ENCODE peak calls at places on chromosome 7, in five cellular contexts. T is smooth muscle cell of the brain vasculature; A is activated effector memory CD4-positive, alpha-beta T cell treated with anti-CD3 and anti-CD28 coated beads, Interleukin-2, amount 50 U/mL, for 16 hours; W is foreskin fibroblast; B is cerebellar cortex. C is an unnamed sample.

GRCh38 chr7:24349339-24349738 is 65.3 kb downstream of the NPY start:
- DNase-seq in B (no peak), T (no peak), A (no peak), W (no peak), C (no peak)

GRCh38 chr7:156547884-156548561 is 92.6 kb upstream of the RNF32 start:
- DNase-seq in A (no peak), T (no peak), W (no peak), B (no peak), C (no peak)

GRCh38 chr7:128906766-128907559 is 3.5 kb downstream of the KCP start:
- DNase-seq in A (no peak), T (no peak), W (no peak), B (no peak), C (no peak)

GRCh38 chr7:70486977-70487376 is 645.0 kb upstream of the GALNT17 start:
- DNase-seq in B (no peak), T (no peak), A (no peak), W (no peak), C (no peak)

GRCh38 chr7:155429651-155430050 is 28.3 kb upstream of the EN2 start:
- DNase-seq in W (no peak), B (no peak), A (no peak), T (no peak), C (no peak)

GRCh38 chr7:144050093-144050492 is 1.3 kb downstream of the OR2A5 start:
- DNase-seq in B (no peak), A (no peak), W (no peak), T (no peak), C (peak)

GRCh38 chr7:29538322-29538874 is 25.2 kb upstream of the PRR15 start:
- DNase-seq in W (no peak), T (no peak), A (no peak), B (no peak), C (no peak)

GRCh38 chr7:8442814-8443304 is 9.4 kb downstream of the NXPH1 start:
- DNase-seq in W (peak), A (peak), T (no peak), B (no peak), C (peak)

GRCh38 chr7:20320786-20321185 is 9.9 kb upstream of the ITGB8 start:
- DNase-seq in B (no peak), T (no peak), A (no peak), W (no peak), C (no peak)

GRCh38 chr7:82521906-82522445 is 78.4 kb upstream of the CACNA2D1 start:
- DNase-seq in T (no peak), A (no peak), B (no peak), W (no peak), C (no peak)

GRCh38 chr7:123749537-123749857 is 694 bp upstream of the WASL start:
- DNase-seq in A (no peak), T (no peak), B (no peak), W (peak), C (peak)

GRCh38 chr7:130732980-130733865 is 784 bp downstream of the KLF14 start:
- DNase-seq in B (no peak), W (peak), A (peak), T (no peak), C (peak)

GRCh38 chr7:70647801-70648491 is 484.0 kb upstream of the GALNT17 start:
- DNase-seq in B (no peak), W (no peak), T (no peak), A (peak), C (no peak)

GRCh38 chr7:156969972-156970420 is 20.5 kb downstream of the NOM1 start:
- DNase-seq in W (no peak), B (peak), A (no peak), T (no peak), C (no peak)

GRCh38 chr7:151264615-151265014 is 16.1 kb upstream of the SMARCD3 start:
- DNase-seq in W (no peak), B (no peak), A (no peak), T (no peak), C (no peak)

GRCh38 chr7:46747869-46748576 is 827.0 kb upstream of the IGFBP3 start:
- DNase-seq in B (no peak), W (no peak), A (no peak), T (no peak), C (no peak)

GRCh38 chr7:37310322-37311080 is 138.2 kb downstream of the ELMO1 start:
- DNase-seq in B (no peak), A (no peak), W (no peak), T (no peak), C (no peak)

GRCh38 chr7:114911411-114911810 is 10.5 kb upstream of the MDFIC start:
- DNase-seq in A (no peak), W (no peak), T (no peak), B (no peak), C (no peak)

GRCh38 chr7:34016876-34017275 is 111.5 kb downstream of the BMPER start:
- DNase-seq in T (no peak), B (peak), W (no peak), A (no peak), C (no peak)

GRCh38 chr7:18552943-18553584 is 57.5 kb downstream of the HDAC9 start:
- DNase-seq in B (peak), A (no peak), W (no peak), T (no peak), C (no peak)

GRCh38 chr7:143248781-143249354 is 14.4 kb upstream of the GSTK1 start:
- DNase-seq in W (no peak), A (no peak), B (no peak), T (no peak), C (no peak)

GRCh38 chr7:42224391-42225003 is 12.5 kb downstream of the GLI3 start:
- DNase-seq in B (no peak), W (no peak), T (no peak), A (no peak), C (no peak)

GRCh38 chr7:22730921-22731654 is 4.1 kb downstream of the IL6 start:
- DNase-seq in W (peak), T (no peak), B (no peak), A (no peak), C (peak)

GRCh38 chr7:118657391-118658005 is 433.0 kb downstream of the ANKRD7 start:
- DNase-seq in W (no peak), T (no peak), B (no peak), A (no peak), C (no peak)

GRCh38 chr7:79452032-79452494 is 1.4 kb downstream of the MAGI2 start:
- DNase-seq in A (no peak), T (no peak), W (peak), B (peak), C (peak)

GRCh38 chr7:130930710-130931109 is 196.7 kb upstream of the KLF14 start:
- DNase-seq in A (no peak), W (no peak), T (no peak), B (no peak), C (no peak)

GRCh38 chr7:134044682-134045081 is 82.5 kb upstream of the LRGUK start:
- DNase-seq in T (no peak), A (no peak), W (no peak), B (no peak), C (no peak)

GRCh38 chr7:26686448-26686981 is 177.9 kb downstream of the SKAP2 start:
- DNase-seq in A (no peak), W (peak), T (no peak), B (peak), C (peak)

GRCh38 chr7:39027491-39027890 is 49.8 kb downstream of the POU6F2 start:
- DNase-seq in T (no peak), W (no peak), B (no peak), A (no peak), C (no peak)

GRCh38 chr7:133040178-133040577 is 41.7 kb downstream of the CHCHD3 start:
- DNase-seq in T (no peak), W (no peak), A (no peak), B (no peak), C (no peak)

GRCh38 chr7:15280078-15280734 is 281.6 kb downstream of the AGMO start:
- DNase-seq in W (no peak), B (no peak), A (no peak), T (no peak), C (peak)

GRCh38 chr7:102991540-102992214 is 78.9 kb downstream of the LRRC17 start:
- DNase-seq in B (no peak), A (no peak), W (peak), T (peak), C (peak)

GRCh38 chr7:2012981-2013380 is 219.8 kb downstream of the MAD1L1 start:
- DNase-seq in B (no peak), T (no peak), A (peak), W (peak), C (no peak)